ENCODE peak calls at places on chromosomes 11 and 22, in nine cellular contexts. One of them, this sample, is unnamed. For H3K79me2, the result is how much of the 10 kb centered on the place peaks cover.

GRCh38 chr22:49243335-49243734 is 584.3 kb downstream of the BRD1 start:
- DNase-seq in fibroblast of lung: no peak
- DNase-seq in mammary epithelial cell: no peak
- DNase-seq in PC-3: no peak
- DNase-seq in endothelial cell of umbilical vein: no peak
- DNase-seq in HCT116: no peak
- DNase-seq in neural progenitor cell: no peak
- DNase-seq in astrocyte: no peak
- DNase-seq in hepatocyte: no peak
- DNase-seq in this sample: no peak

GRCh38 chr11:19777342-19778102 is 64.9 kb downstream of the NAV2 start:
- DNase-seq in fibroblast of lung: peak
- DNase-seq in mammary epithelial cell: peak
- DNase-seq in PC-3: peak
- DNase-seq in endothelial cell of umbilical vein: peak
- DNase-seq in HCT116: no peak
- DNase-seq in neural progenitor cell: peak
- DNase-seq in astrocyte: peak
- DNase-seq in hepatocyte: peak
- DNase-seq in this sample: peak

GRCh38 chr11:122664188-122664587 is 8.7 kb downstream of the UBASH3B start:
- DNase-seq in fibroblast of lung: no peak
- DNase-seq in mammary epithelial cell: no peak
- DNase-seq in PC-3: no peak
- DNase-seq in endothelial cell of umbilical vein: no peak
- DNase-seq in HCT116: no peak
- DNase-seq in neural progenitor cell: no peak
- DNase-seq in astrocyte: no peak
- DNase-seq in hepatocyte: no peak
- DNase-seq in this sample: peak

GRCh38 chr11:76380161-76380976 is 563 bp downstream of the THAP12 start:
- DNase-seq in fibroblast of lung: peak
- DNase-seq in mammary epithelial cell: peak
- DNase-seq in PC-3: peak
- DNase-seq in endothelial cell of umbilical vein: peak
- DNase-seq in HCT116: no peak
- DNase-seq in neural progenitor cell: no peak
- DNase-seq in astrocyte: no peak
- DNase-seq in hepatocyte: no peak
- DNase-seq in this sample: peak

GRCh38 chr11:77592727-77593126 is 3.0 kb downstream of the AQP11 start:
- DNase-seq in fibroblast of lung: no peak
- DNase-seq in mammary epithelial cell: no peak
- DNase-seq in PC-3: no peak
- DNase-seq in endothelial cell of umbilical vein: no peak
- DNase-seq in HCT116: no peak
- DNase-seq in neural progenitor cell: no peak
- DNase-seq in astrocyte: no peak
- DNase-seq in hepatocyte: no peak
- DNase-seq in this sample: no peak

GRCh38 chr11:122754553-122755322 is 83.6 kb upstream of the CRTAM start:
- DNase-seq in fibroblast of lung: no peak
- DNase-seq in mammary epithelial cell: no peak
- DNase-seq in PC-3: peak
- DNase-seq in endothelial cell of umbilical vein: no peak
- DNase-seq in HCT116: peak
- DNase-seq in neural progenitor cell: peak
- DNase-seq in astrocyte: no peak
- DNase-seq in hepatocyte: no peak
- DNase-seq in this sample: peak

GRCh38 chr22:23565942-23566715 is 14.0 kb downstream of the IGLL1 start:
- DNase-seq in fibroblast of lung: no peak
- DNase-seq in mammary epithelial cell: no peak
- DNase-seq in PC-3: no peak
- DNase-seq in endothelial cell of umbilical vein: no peak
- DNase-seq in HCT116: no peak
- DNase-seq in neural progenitor cell: peak
- DNase-seq in astrocyte: no peak
- DNase-seq in hepatocyte: peak
- DNase-seq in this sample: no peak

GRCh38 chr11:72864692-72865655 is 50.8 kb downstream of the ATG16L2 start:
- DNase-seq in fibroblast of lung: peak
- DNase-seq in mammary epithelial cell: no peak
- DNase-seq in PC-3: peak
- DNase-seq in endothelial cell of umbilical vein: peak
- DNase-seq in HCT116: no peak
- DNase-seq in neural progenitor cell: no peak
- DNase-seq in astrocyte: peak
- DNase-seq in hepatocyte: peak
- DNase-seq in this sample: peak

GRCh38 chr11:123251656-123252344 is 56.8 kb upstream of the CLMP start:
- DNase-seq in fibroblast of lung: no peak
- DNase-seq in mammary epithelial cell: no peak
- DNase-seq in PC-3: no peak
- DNase-seq in endothelial cell of umbilical vein: no peak
- DNase-seq in HCT116: no peak
- DNase-seq in neural progenitor cell: no peak
- DNase-seq in astrocyte: peak
- DNase-seq in hepatocyte: no peak
- DNase-seq in this sample: peak

GRCh38 chr11:12599408-12600143 is 74.6 kb upstream of the TEAD1 start:
- DNase-seq in fibroblast of lung: no peak
- DNase-seq in mammary epithelial cell: no peak
- DNase-seq in PC-3: peak
- DNase-seq in endothelial cell of umbilical vein: peak
- DNase-seq in HCT116: peak
- DNase-seq in neural progenitor cell: peak
- DNase-seq in astrocyte: no peak
- DNase-seq in hepatocyte: peak
- DNase-seq in this sample: peak

GRCh38 chr11:112613051-112613972 is 347.9 kb upstream of the NCAM1 start:
- DNase-seq in fibroblast of lung: peak
- DNase-seq in mammary epithelial cell: peak
- DNase-seq in PC-3: peak
- DNase-seq in endothelial cell of umbilical vein: peak
- DNase-seq in HCT116: peak
- DNase-seq in neural progenitor cell: no peak
- DNase-seq in astrocyte: peak
- DNase-seq in hepatocyte: no peak
- DNase-seq in this sample: peak

GRCh38 chr11:122853971-122854446 is 15.7 kb downstream of the CRTAM start:
- DNase-seq in fibroblast of lung: peak
- DNase-seq in mammary epithelial cell: peak
- DNase-seq in PC-3: peak
- DNase-seq in endothelial cell of umbilical vein: peak
- DNase-seq in HCT116: peak
- DNase-seq in neural progenitor cell: peak
- DNase-seq in astrocyte: peak
- DNase-seq in hepatocyte: peak
- DNase-seq in this sample: peak

DNA sequence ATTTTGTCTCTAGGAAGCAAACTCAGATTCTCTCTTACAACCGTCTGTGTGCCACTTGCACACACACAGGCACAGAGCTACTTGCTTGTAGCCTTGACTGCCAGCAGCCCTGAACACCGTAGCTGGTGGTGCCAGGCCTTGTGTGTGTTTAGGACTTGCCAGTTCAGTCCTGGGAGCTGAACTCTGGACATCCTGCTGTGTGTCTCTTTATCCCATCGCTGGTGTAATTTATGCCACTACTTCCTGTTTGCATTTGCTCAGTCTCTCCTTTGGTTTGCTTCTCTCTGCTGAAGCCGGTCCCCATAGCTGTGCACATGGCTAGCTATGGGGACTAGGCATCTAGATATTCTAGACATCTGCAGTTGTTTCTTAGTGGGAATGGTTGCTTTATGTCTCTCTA is 24.0 kb downstream of the MARK2 start:
- DNase-seq in fibroblast of lung: no peak
- DNase-seq in mammary epithelial cell: no peak
- DNase-seq in PC-3: no peak
- DNase-seq in endothelial cell of umbilical vein: peak
- DNase-seq in HCT116: no peak
- DNase-seq in neural progenitor cell: no peak
- DNase-seq in astrocyte: no peak
- DNase-seq in hepatocyte: no peak
- DNase-seq in this sample: no peak
- H3K79me2 ChIP-seq in fibroblast of lung: under half
- H3K79me2 ChIP-seq in mammary epithelial cell: half or more
- H3K79me2 ChIP-seq in PC-3: half or more
- H3K79me2 ChIP-seq in endothelial cell of umbilical vein: under half
- H3K79me2 ChIP-seq in HCT116: half or more
- H3K79me2 ChIP-seq in neural progenitor cell: half or more
- H3K79me2 ChIP-seq in astrocyte: half or more
- H3K79me2 ChIP-seq in hepatocyte: half or more
- H3K79me2 ChIP-seq in this sample: half or more

GRCh38 chr22:46864314-46865051 is 102.0 kb downstream of the TBC1D22A start:
- DNase-seq in fibroblast of lung: no peak
- DNase-seq in mammary epithelial cell: no peak
- DNase-seq in PC-3: no peak
- DNase-seq in endothelial cell of umbilical vein: no peak
- DNase-seq in HCT116: no peak
- DNase-seq in neural progenitor cell: no peak
- DNase-seq in astrocyte: no peak
- DNase-seq in hepatocyte: peak
- DNase-seq in this sample: no peak
- H3K79me2 ChIP-seq in fibroblast of lung: under half
- H3K79me2 ChIP-seq in mammary epithelial cell: under half
- H3K79me2 ChIP-seq in PC-3: under half
- H3K79me2 ChIP-seq in endothelial cell of umbilical vein: under half
- H3K79me2 ChIP-seq in HCT116: under half
- H3K79me2 ChIP-seq in neural progenitor cell: under half
- H3K79me2 ChIP-seq in astrocyte: under half
- H3K79me2 ChIP-seq in hepatocyte: under half
- H3K79me2 ChIP-seq in this sample: under half

DNA sequence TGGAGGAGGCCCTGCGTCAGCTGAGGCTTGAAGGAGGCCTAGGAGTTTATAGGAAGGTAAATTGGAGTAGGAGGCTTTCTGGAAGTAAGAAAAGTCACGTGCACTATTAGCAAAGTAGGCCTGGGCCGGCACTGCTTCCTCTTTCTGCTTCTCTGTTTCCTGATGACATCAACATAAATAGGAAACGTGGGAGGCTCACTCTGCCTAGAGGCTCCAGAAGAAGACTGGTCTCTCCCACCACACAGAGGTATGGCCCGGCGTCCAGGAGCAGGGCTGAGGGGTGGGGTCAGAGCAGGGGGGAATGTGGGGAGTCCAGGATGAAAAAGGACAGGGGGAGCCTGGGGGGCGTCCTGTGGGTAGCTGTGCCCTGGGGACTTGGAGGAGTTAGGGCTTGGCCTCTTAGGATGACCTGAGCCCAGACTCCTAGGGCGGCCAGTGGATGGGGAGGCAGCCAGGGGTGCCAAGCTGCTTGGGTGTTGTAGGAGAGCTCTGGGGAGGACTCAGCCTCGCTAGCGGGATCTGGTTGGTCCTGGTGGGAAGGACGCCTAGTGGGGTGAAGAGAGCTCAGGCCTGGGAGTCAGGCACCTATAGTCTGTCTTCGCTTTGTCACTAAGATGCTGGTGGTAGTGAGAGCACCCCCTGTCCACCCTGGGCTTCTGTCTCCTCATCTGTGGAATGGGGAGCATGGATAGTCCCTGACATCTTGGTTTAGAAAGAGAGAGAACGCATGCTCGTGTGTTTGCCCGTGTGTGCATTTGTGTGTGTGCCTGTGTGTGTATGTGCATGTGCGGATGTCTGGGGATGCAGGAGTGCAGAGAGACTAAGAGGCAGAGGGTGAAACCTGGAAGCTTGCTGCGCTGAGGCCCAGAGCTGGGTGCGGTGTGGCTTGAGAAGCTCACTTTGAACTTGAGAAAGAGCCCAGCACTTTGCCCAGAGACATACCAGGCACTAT is at the start of gene CSF2RB:
- DNase-seq in fibroblast of lung: no peak
- DNase-seq in mammary epithelial cell: no peak
- DNase-seq in PC-3: no peak
- DNase-seq in endothelial cell of umbilical vein: peak
- DNase-seq in HCT116: no peak
- DNase-seq in neural progenitor cell: no peak
- DNase-seq in astrocyte: no peak
- DNase-seq in hepatocyte: no peak
- DNase-seq in this sample: no peak
- H3K79me2 ChIP-seq in fibroblast of lung: under half
- H3K79me2 ChIP-seq in mammary epithelial cell: under half
- H3K79me2 ChIP-seq in PC-3: under half
- H3K79me2 ChIP-seq in endothelial cell of umbilical vein: under half
- H3K79me2 ChIP-seq in HCT116: under half
- H3K79me2 ChIP-seq in neural progenitor cell: under half
- H3K79me2 ChIP-seq in astrocyte: under half
- H3K79me2 ChIP-seq in hepatocyte: under half
- H3K79me2 ChIP-seq in this sample: under half

GRCh38 chr22:42974223-42974622 is 40.7 kb downstream of the PACSIN2 start:
- DNase-seq in fibroblast of lung: no peak
- DNase-seq in mammary epithelial cell: no peak
- DNase-seq in PC-3: no peak
- DNase-seq in endothelial cell of umbilical vein: no peak
- DNase-seq in HCT116: no peak
- DNase-seq in neural progenitor cell: no peak
- DNase-seq in astrocyte: no peak
- DNase-seq in hepatocyte: no peak
- DNase-seq in this sample: no peak

GRCh38 chr22:42978453-42979103 is 36.4 kb downstream of the PACSIN2 start:
- DNase-seq in fibroblast of lung: peak
- DNase-seq in mammary epithelial cell: peak
- DNase-seq in PC-3: peak
- DNase-seq in endothelial cell of umbilical vein: peak
- DNase-seq in HCT116: no peak
- DNase-seq in neural progenitor cell: peak
- DNase-seq in astrocyte: peak
- DNase-seq in hepatocyte: no peak
- DNase-seq in this sample: peak

GRCh38 chr22:42977574-42977973 is 37.4 kb downstream of the PACSIN2 start:
- DNase-seq in fibroblast of lung: no peak
- DNase-seq in mammary epithelial cell: no peak
- DNase-seq in PC-3: no peak
- DNase-seq in endothelial cell of umbilical vein: no peak
- DNase-seq in HCT116: no peak
- DNase-seq in neural progenitor cell: no peak
- DNase-seq in astrocyte: no peak
- DNase-seq in hepatocyte: no peak
- DNase-seq in this sample: no peak

GRCh38 chr22:42976534-42976933 is 38.4 kb downstream of the PACSIN2 start:
- DNase-seq in fibroblast of lung: no peak
- DNase-seq in mammary epithelial cell: no peak
- DNase-seq in PC-3: no peak
- DNase-seq in endothelial cell of umbilical vein: no peak
- DNase-seq in HCT116: no peak
- DNase-seq in neural progenitor cell: no peak
- DNase-seq in astrocyte: no peak
- DNase-seq in hepatocyte: no peak
- DNase-seq in this sample: no peak

DNA sequence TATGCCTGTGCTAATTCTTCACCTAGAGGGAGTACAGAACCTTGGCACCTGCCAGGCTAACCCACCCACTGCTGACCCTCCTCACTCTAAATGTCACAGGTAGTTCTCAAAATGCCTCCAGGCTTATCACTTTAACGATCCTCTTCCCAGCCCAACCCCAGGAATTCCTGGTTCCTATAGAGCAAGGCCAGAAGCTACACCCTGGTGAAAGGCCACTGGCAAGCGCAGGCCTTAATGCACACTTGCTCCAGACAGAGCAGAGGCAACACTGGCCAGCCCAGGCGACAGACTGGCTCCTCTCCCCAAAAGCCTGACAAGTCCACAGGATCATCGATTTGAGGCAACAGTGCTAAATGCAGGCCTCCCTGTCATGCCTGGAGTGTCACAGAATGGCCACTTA is 38.8 kb downstream of the PACSIN2 start:
- DNase-seq in fibroblast of lung: no peak
- DNase-seq in mammary epithelial cell: no peak
- DNase-seq in PC-3: no peak
- DNase-seq in endothelial cell of umbilical vein: no peak
- DNase-seq in HCT116: no peak
- DNase-seq in neural progenitor cell: no peak
- DNase-seq in astrocyte: no peak
- DNase-seq in hepatocyte: no peak
- DNase-seq in this sample: no peak
- H3K79me2 ChIP-seq in fibroblast of lung: under half
- H3K79me2 ChIP-seq in mammary epithelial cell: half or more
- H3K79me2 ChIP-seq in PC-3: half or more
- H3K79me2 ChIP-seq in endothelial cell of umbilical vein: under half
- H3K79me2 ChIP-seq in HCT116: half or more
- H3K79me2 ChIP-seq in neural progenitor cell: half or more
- H3K79me2 ChIP-seq in astrocyte: half or more
- H3K79me2 ChIP-seq in hepatocyte: half or more
- H3K79me2 ChIP-seq in this sample: half or more

This sample was measured in GM23248.